ENCODE peak calls at places on chromosomes 7 and 10, in six cellular contexts. O is colonic mucosa, Y is heart left ventricle, C is right lobe of liver, W is neural progenitor cell, J is omental fat pad. Q is an unnamed sample.

GRCh38 chr10:86964061-86964846 is 4.0 kb upstream of the ADIRF start:
- DNase-seq in O (no peak), Y (peak), C (peak), W (no peak), J (no peak), Q (peak)

GRCh38 chr7:30941582-30942310 is 22.0 kb upstream of the GHRHR start:
- DNase-seq in O (no peak), Y (no peak), C (no peak), W (no peak), J (no peak), Q (no peak)

GRCh38 chr10:88652621-88653020 is 11.6 kb upstream of the LIPF start:
- DNase-seq in O (no peak), Y (no peak), C (no peak), W (no peak), J (no peak), Q (no peak)

GRCh38 chr10:110609592-110609991 is 34.5 kb upstream of the RBM20 start:
- DNase-seq in O (no peak), Y (peak), C (no peak), W (no peak), J (no peak), Q (no peak)

GRCh38 chr7:106050743-106051110 is 61.4 kb downstream of the SYPL1 start:
- DNase-seq in O (no peak), Y (no peak), C (no peak), W (no peak), J (no peak), Q (no peak)

GRCh38 chr10:43304687-43305333 is 37.9 kb upstream of the RASGEF1A start:
- DNase-seq in O (peak), Y (peak), C (peak), W (peak), J (peak), Q (peak)

GRCh38 chr7:106183952-106184351 is 71.8 kb upstream of the SYPL1 start:
- DNase-seq in O (no peak), Y (no peak), C (no peak), W (no peak), J (no peak), Q (no peak)

GRCh38 chr7:105800442-105800841 is 76.0 kb downstream of the ATXN7L1 start:
- DNase-seq in O (no peak), Y (no peak), C (no peak), W (no peak), J (no peak), Q (no peak)

GRCh38 chr7:130996841-130997231 is 262.8 kb upstream of the KLF14 start:
- DNase-seq in O (peak), Y (no peak), C (no peak), W (no peak), J (no peak), Q (no peak)

GRCh38 chr7:78496226-78496625 is 697.7 kb downstream of the PHTF2 start:
- DNase-seq in O (no peak), Y (no peak), C (no peak), W (peak), J (no peak), Q (no peak)

GRCh38 chr7:30148951-30149459 is 14.2 kb downstream of the MTURN start:
- DNase-seq in O (no peak), Y (no peak), C (no peak), W (no peak), J (no peak), Q (peak)

GRCh38 chr7:150631866-150632864 is at the start of gene GIMAP6:
- DNase-seq in O (no peak), Y (peak), C (no peak), W (no peak), J (no peak), Q (peak)

GRCh38 chr10:58086144-58086762 is 181.4 kb downstream of the IPMK start:
- DNase-seq in O (no peak), Y (no peak), C (no peak), W (no peak), J (no peak), Q (no peak)

GRCh38 chr7:135774284-135774683 is 25.7 kb upstream of the FAM180A start:
- DNase-seq in O (peak), Y (no peak), C (no peak), W (no peak), J (no peak), Q (no peak)

GRCh38 chr10:71255817-71256660 is 43.7 kb downstream of the UNC5B start:
- DNase-seq in O (peak), Y (peak), C (no peak), W (peak), J (no peak), Q (no peak)

GRCh38 chr10:122269097-122269687 is 1.9 kb upstream of the BTBD16 start:
- DNase-seq in O (no peak), Y (no peak), C (no peak), W (no peak), J (no peak), Q (no peak)

GRCh38 chr10:42753507-42754154 is 29.0 kb upstream of the BMS1 start:
- DNase-seq in O (peak), Y (peak), C (no peak), W (peak), J (no peak), Q (no peak)

GRCh38 chr10:107899075-107899474 is 734.6 kb upstream of the SORCS1 start:
- DNase-seq in O (no peak), Y (no peak), C (no peak), W (no peak), J (no peak), Q (no peak)

GRCh38 chr10:65292551-65292950 is 1633.3 kb upstream of the LRRTM3 start:
- DNase-seq in O (no peak), Y (no peak), C (no peak), W (no peak), J (no peak), Q (no peak)

GRCh38 chr10:11909618-11910017 is 86.5 kb downstream of the PROSER2 start:
- DNase-seq in O (no peak), Y (no peak), C (peak), W (no peak), J (no peak), Q (no peak)

GRCh38 chr7:73851410-73852338 is 9.3 kb upstream of the TMEM270 start:
- DNase-seq in O (no peak), Y (no peak), C (no peak), W (no peak), J (no peak), Q (no peak)

GRCh38 chr10:986881-987634 is 1.2 kb upstream of the GTPBP4 start:
- DNase-seq in O (no peak), Y (no peak), C (no peak), W (no peak), J (no peak), Q (no peak)

GRCh38 chr10:17233534-17233933 is 5.5 kb downstream of the VIM start:
- DNase-seq in O (peak), Y (peak), C (no peak), W (no peak), J (no peak), Q (no peak)

GRCh38 chr10:75870039-75870645 is 438.7 kb downstream of the LRMDA start:
- DNase-seq in O (no peak), Y (no peak), C (no peak), W (no peak), J (no peak), Q (no peak)

GRCh38 chr7:14834888-14835287 is 67.7 kb downstream of the DGKB start:
- DNase-seq in O (no peak), Y (no peak), C (no peak), W (no peak), J (no peak), Q (no peak)

GRCh38 chr10:25875555-25876165 is 58.4 kb upstream of the MYO3A start:
- DNase-seq in O (peak), Y (peak), C (peak), W (peak), J (peak), Q (no peak)

GRCh38 chr7:115078386-115078785 is 156.5 kb downstream of the MDFIC start:
- DNase-seq in O (no peak), Y (no peak), C (no peak), W (no peak), J (no peak), Q (no peak)

GRCh38 chr7:121107923-121108498 is 119.5 kb downstream of the CPED1 start:
- DNase-seq in O (no peak), Y (no peak), C (no peak), W (peak), J (no peak), Q (no peak)

GRCh38 chr7:129748710-129749109 is 137.2 kb downstream of the NRF1 start:
- DNase-seq in O (no peak), Y (no peak), C (no peak), W (no peak), J (no peak), Q (no peak)

GRCh38 chr10:47025540-47026300 is 114.5 kb downstream of the PTPN20 start:
- DNase-seq in O (no peak), Y (no peak), C (peak), W (no peak), J (no peak), Q (peak)

GRCh38 chr7:1725766-1726630 is 55.9 kb downstream of the ELFN1 start:
- DNase-seq in O (no peak), Y (peak), C (no peak), W (no peak), J (no peak), Q (no peak)

GRCh38 chr7:24108906-24109376 is 175.0 kb upstream of the NPY start:
- DNase-seq in O (no peak), Y (no peak), C (no peak), W (no peak), J (no peak), Q (no peak)

GRCh38 chr7:2729043-2729892 is 41.3 kb downstream of the AMZ1 start:
- DNase-seq in O (no peak), Y (peak), C (peak), W (no peak), J (no peak), Q (peak)

GRCh38 chr10:19479854-19480253 is 336.4 kb upstream of the PLXDC2 start:
- DNase-seq in O (no peak), Y (no peak), C (no peak), W (no peak), J (no peak), Q (no peak)

GRCh38 chr7:82760831-82761230 is 317.3 kb upstream of the CACNA2D1 start:
- DNase-seq in O (no peak), Y (no peak), C (no peak), W (no peak), J (no peak), Q (no peak)
- TF ChIP-seq CTCF in O (no peak), Y (no peak), C (no peak), W (no peak), J (no peak), Q (no peak)

DNA sequence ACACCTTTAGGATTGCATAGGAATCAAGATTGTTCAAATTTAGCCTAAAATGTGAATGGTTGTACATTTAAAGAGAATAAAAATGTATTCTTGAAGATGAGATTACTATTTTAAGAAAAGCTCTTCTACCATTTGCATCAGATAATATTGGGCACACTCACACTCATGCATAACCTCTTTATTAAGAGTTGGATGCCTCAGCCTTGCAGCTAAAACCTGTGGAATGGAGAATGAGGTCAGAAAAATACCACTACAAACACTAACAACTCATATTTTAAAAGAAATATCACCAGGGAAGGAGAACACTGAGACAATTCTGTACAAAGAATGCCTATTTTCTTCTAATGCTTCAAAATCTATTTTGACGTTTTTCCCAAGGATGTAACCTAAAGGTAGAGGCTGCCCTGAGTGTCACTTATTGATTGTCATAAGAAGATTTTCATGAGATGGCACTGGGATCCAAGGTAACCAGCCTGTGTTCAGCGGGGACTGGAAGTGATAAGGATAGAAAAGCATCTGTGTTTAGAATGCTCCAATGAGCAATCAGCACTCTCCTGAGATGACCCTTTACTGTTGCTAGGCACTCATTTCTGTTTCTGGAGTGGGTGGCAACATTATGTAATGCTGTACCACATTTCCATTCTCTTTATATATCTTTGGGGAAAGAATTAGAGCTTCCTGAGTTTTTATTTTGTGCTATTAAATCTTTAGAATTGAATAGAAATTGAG is 26.6 kb downstream of the REEP3 start:
- DNase-seq in O (no peak), Y (no peak), C (no peak), W (no peak), J (no peak), Q (no peak)
- TF ChIP-seq CTCF in O (no peak), Y (no peak), C (no peak), W (no peak), J (no peak), Q (no peak)

DNA sequence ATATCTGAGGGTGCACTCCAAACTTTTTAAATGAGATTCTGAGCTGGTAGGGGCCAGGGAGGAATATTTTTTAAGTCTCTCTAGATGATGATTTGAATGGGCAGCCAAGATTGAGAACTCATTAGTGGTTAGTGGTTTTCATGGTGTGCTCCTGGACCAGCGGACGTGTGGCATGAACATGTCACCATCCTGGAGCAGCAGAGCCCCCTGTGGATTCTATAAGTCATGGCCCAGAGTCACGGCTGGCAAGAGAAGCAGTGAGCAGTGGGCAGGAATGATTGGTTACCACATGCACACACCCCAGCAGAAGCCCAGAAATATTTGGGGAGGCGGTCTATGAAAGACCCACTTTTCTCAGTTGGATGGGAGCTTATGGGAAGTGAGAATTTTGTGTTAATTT is 21.2 kb upstream of the UCN3 start:
- DNase-seq in O (no peak), Y (no peak), C (no peak), W (no peak), J (no peak), Q (no peak)
- TF ChIP-seq CTCF in O (no peak), Y (no peak), C (no peak), W (no peak), J (no peak), Q (peak)

GRCh38 chr7:118918556-118918955 is 694.1 kb downstream of the ANKRD7 start:
- DNase-seq in O (no peak), Y (no peak), C (no peak), W (no peak), J (no peak), Q (no peak)
- TF ChIP-seq CTCF in O (no peak), Y (no peak), C (peak), W (peak), J (no peak), Q (no peak)

GRCh38 chr7:45910855-45911254 is 10.2 kb downstream of the IGFBP3 start:
- DNase-seq in O (no peak), Y (no peak), C (no peak), W (no peak), J (no peak), Q (no peak)
- TF ChIP-seq CTCF in O (no peak), Y (no peak), C (no peak), W (no peak), J (no peak), Q (no peak)

GRCh38 chr7:99499356-99499712 is 747 bp downstream of the ZNF394 start:
- DNase-seq in O (no peak), Y (no peak), C (no peak), W (no peak), J (no peak), Q (no peak)

GRCh38 chr7:99498546-99498944 is 1.5 kb downstream of the ZNF394 start:
- DNase-seq in O (no peak), Y (no peak), C (no peak), W (no peak), J (no peak), Q (no peak)

GRCh38 chr7:99500637-99501009 is 542 bp upstream of the ZNF394 start:
- DNase-seq in O (no peak), Y (no peak), C (no peak), W (no peak), J (no peak), Q (no peak)

GRCh38 chr7:99497771-99498545 is 2.1 kb downstream of the ZNF394 start:
- DNase-seq in O (no peak), Y (no peak), C (no peak), W (no peak), J (no peak), Q (no peak)

DNA sequence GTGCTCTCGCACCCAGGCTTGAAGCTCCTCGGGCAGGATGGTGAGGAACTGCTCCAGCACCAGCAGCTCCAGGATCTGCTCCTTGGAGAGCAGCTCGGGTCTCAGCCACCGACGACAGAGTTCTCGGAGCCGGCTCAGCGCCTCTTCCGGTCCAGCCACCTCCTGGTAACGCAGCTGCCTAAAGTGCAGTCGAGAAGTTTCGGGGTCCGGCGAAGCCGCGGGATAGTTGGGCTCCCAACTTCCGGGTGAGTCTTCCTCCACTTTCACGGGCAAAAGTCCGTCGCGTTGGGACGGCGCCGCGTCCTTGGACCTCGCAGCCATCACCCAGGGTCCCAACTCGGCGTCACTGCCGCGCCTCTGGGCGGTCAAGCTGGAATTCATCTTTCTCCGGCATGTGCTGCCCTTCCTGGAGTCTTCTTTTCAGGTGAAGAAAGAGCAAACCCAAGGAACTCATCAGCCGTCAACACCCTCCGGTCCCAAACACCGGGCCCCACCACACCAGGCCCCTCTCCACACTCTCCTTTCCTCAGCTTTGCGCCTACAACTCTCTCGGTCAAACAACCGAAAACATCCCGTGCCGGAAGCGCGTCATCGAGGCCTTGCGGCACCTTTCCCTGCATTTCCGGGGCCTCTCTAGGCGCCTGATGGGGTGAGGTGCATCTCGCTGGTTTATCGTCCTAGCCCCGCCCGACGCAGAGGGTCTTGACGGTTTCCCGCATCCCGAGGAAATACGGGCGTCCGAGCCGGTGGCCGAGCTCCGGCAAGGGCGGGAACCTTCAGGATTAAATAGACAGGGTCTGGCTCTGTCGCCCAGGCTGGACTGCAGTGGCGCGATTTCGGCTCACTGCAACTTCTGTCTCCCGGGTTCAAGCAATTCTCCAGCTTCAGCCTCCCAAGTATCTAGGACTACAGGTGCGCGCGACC is at the start of gene ZNF394:
- DNase-seq in O (peak), Y (peak), C (peak), W (peak), J (peak), Q (peak)
- TF ChIP-seq CTCF in O (no peak), Y (no peak), C (no peak), W (peak), J (no peak), Q (no peak)

DNA sequence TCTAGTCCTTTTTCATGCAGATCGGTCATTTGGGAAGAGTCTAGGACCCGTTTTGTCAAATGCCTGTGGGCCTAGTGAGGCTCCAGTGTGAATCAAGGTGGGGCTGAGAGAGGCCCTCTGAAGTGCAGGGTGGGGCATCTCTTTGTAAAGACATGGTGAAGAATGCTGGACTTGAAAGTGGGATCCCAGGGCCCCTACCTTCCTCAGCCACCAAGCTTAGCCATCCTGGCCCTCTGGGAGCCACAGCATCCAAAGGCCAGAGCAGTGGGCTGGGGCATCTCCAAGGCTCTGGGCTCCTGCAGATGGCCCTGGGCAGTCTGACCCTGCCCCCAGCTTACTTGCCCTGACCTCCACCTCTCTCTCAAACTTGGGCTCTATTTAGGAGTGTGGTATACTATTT is 78.5 kb downstream of the ADCY1 start:
- DNase-seq in O (no peak), Y (no peak), C (no peak), W (no peak), J (no peak), Q (no peak)
- TF ChIP-seq CTCF in O (no peak), Y (no peak), C (no peak), W (no peak), J (no peak), Q (no peak)

GRCh38 chr10:95741807-95742528 is 14.0 kb upstream of the ENTPD1 start:
- DNase-seq in O (peak), Y (peak), C (no peak), W (no peak), J (no peak), Q (no peak)
- TF ChIP-seq CTCF in O (no peak), Y (peak), C (no peak), W (no peak), J (no peak), Q (no peak)

GRCh38 chr10:130074639-130075038 is 36.0 kb downstream of the C10orf143 start:
- DNase-seq in O (no peak), Y (no peak), C (no peak), W (no peak), J (no peak), Q (no peak)
- TF ChIP-seq CTCF in O (no peak), Y (no peak), C (no peak), W (peak), J (no peak), Q (no peak)

GRCh38 chr7:80910228-80910627 is 8.6 kb downstream of the SEMA3C start:
- DNase-seq in O (no peak), Y (no peak), C (no peak), W (no peak), J (no peak), Q (no peak)

GRCh38 chr7:80907612-80908011 is 11.2 kb downstream of the SEMA3C start:
- DNase-seq in O (no peak), Y (no peak), C (no peak), W (no peak), J (no peak), Q (no peak)

GRCh38 chr7:80907141-80907601 is 11.7 kb downstream of the SEMA3C start:
- DNase-seq in O (no peak), Y (no peak), C (no peak), W (no peak), J (no peak), Q (no peak)

GRCh38 chr7:80905334-80905733 is 13.5 kb downstream of the SEMA3C start:
- DNase-seq in O (no peak), Y (no peak), C (no peak), W (peak), J (no peak), Q (no peak)

DNA sequence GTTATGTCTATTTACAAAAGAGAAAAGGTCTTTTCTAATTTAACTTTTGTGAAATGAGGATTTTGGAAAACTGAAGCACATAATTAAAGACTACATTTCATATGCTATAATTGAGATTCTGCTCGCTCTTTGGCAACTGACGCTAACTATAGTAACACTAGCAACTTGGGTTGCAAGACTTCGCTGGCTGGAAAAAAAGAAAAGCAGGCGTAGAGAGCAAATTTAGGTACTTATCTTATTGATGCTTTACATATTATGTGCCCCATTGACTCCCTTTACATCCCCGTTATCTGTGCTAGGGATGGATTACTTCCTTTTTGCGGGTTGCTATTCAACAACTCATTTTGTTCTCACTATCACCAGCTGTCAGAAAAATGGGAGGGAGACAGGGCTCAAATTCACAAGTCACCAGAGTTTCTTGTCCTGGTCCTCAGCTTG is 10.5 kb downstream of the SEMA3C start:
- DNase-seq in O (no peak), Y (no peak), C (no peak), W (no peak), J (no peak), Q (no peak)
- TF ChIP-seq CTCF in O (no peak), Y (no peak), C (no peak), W (no peak), J (no peak), Q (no peak)